ENCODE peak calls at places on chromosomes 5 and 9, in eight cellular contexts. E is cardiac muscle cell; G is naive thymus-derived CD4-positive, alpha-beta T cell; Z is GM23248; Y is neural progenitor cell; M is uterus; L is psoas muscle; K is Karpas-422. I is an unnamed sample.

GRCh38 chr5:119287547-119288073 is 68.2 kb upstream of the TNFAIP8 start:
- DNase-seq in E (no peak), G (no peak), Z (peak; percentile 27), Y (no peak), M (no peak), L (no peak), K (no peak), I (peak; percentile 70)

GRCh38 chr5:171710451-171711024 is 75.1 kb upstream of the SMIM23 start:
- DNase-seq in E (no peak), G (no peak), Z (peak; percentile 13), Y (no peak), M (no peak), L (no peak), K (no peak), I (no peak)

GRCh38 chr9:129750010-129750409 is 2.8 kb downstream of the PTGES start:
- DNase-seq in E (no peak), G (no peak), Z (peak; percentile 73), Y (no peak), M (no peak), L (no peak), K (no peak), I (no peak)

GRCh38 chr5:177447066-177447610 is 524 bp downstream of the PRR7 start:
- DNase-seq in E (peak; percentile 49), G (peak; percentile 69), Z (peak; percentile 76), Y (peak; percentile 94), M (no peak), L (no peak), K (peak; percentile 95), I (peak; percentile 72)

GRCh38 chr5:56211298-56211865 is 21.7 kb downstream of the ANKRD55 start:
- DNase-seq in E (peak; percentile 97), G (no peak), Z (peak; percentile 87), Y (peak; percentile 7), M (no peak), L (no peak), K (no peak), I (peak; percentile 8)

GRCh38 chr9:112856843-112857242 is 33.8 kb downstream of the SLC46A2 start:
- DNase-seq in E (no peak), G (no peak), Z (no peak), Y (no peak), M (no peak), L (no peak), K (no peak), I (peak; percentile 60)

GRCh38 chr9:133782157-133783130 is 44.3 kb upstream of the SARDH start:
- DNase-seq in E (peak; percentile 78), G (peak; percentile 62), Z (peak; percentile 80), Y (peak; percentile 89), M (peak; percentile 62), L (peak; percentile 58), K (peak; percentile 88), I (peak; percentile 76)

GRCh38 chr9:36793277-36793676 is 220.6 kb downstream of the MELK start:
- DNase-seq in E (no peak), G (no peak), Z (no peak), Y (no peak), M (no peak), L (no peak), K (peak; percentile 70), I (no peak)

GRCh38 chr9:126514037-126514821 is 99.5 kb upstream of the LMX1B start:
- DNase-seq in E (peak; percentile 46), G (peak; percentile 73), Z (peak; percentile 74), Y (peak; percentile 90), M (no peak), L (peak; percentile 71), K (peak; percentile 85), I (no peak)

GRCh38 chr9:16834817-16835216 is 35.7 kb downstream of the BNC2 start:
- DNase-seq in E (no peak), G (no peak), Z (no peak), Y (no peak), M (no peak), L (no peak), K (no peak), I (no peak)

GRCh38 chr9:7567687-7568086 is 231.9 kb downstream of the DMAC1 start:
- DNase-seq in E (no peak), G (no peak), Z (no peak), Y (no peak), M (no peak), L (no peak), K (no peak), I (no peak)

GRCh38 chr5:148909001-148909400 is 82.6 kb downstream of the ADRB2 start:
- DNase-seq in E (no peak), G (no peak), Z (no peak), Y (no peak), M (no peak), L (no peak), K (peak; percentile 68), I (no peak)

GRCh38 chr9:27303219-27303618 is 6.3 kb upstream of the EQTN start:
- DNase-seq in E (peak; percentile 7), G (no peak), Z (peak; percentile 27), Y (peak; percentile 9), M (no peak), L (peak; percentile 16), K (no peak), I (peak; percentile 3)

GRCh38 chr5:139068060-139068459 is 130.1 kb downstream of the SIL1 start:
- DNase-seq in E (no peak), G (no peak), Z (no peak), Y (no peak), M (no peak), L (no peak), K (no peak), I (no peak)

GRCh38 chr5:191036-191948 is at the start of gene LRRC14B:
- DNase-seq in E (no peak), G (no peak), Z (no peak), Y (no peak), M (no peak), L (peak; percentile 75), K (peak; percentile 50), I (peak; percentile 69)

GRCh38 chr9:33106827-33107621 is 30.6 kb upstream of the SMU1 start:
- DNase-seq in E (peak; percentile 95), G (no peak), Z (peak; percentile 86), Y (no peak), M (peak; percentile 45), L (peak; percentile 69), K (no peak), I (peak; percentile 83)

GRCh38 chr5:151683444-151683843 is 3.3 kb downstream of the SPARC start:
- DNase-seq in E (no peak), G (no peak), Z (peak; percentile 27), Y (no peak), M (no peak), L (no peak), K (no peak), I (no peak)

GRCh38 chr5:169695919-169696490 is 58.9 kb downstream of the DOCK2 start:
- DNase-seq in E (peak; percentile 94), G (no peak), Z (peak; percentile 99), Y (no peak), M (no peak), L (no peak), K (no peak), I (peak; percentile 79)

GRCh38 chr9:72292184-72292787 is 72.7 kb downstream of the ZFAND5 start:
- DNase-seq in E (peak; percentile 77), G (no peak), Z (peak; percentile 69), Y (peak; percentile 39), M (no peak), L (no peak), K (peak; percentile 70), I (no peak)

GRCh38 chr5:84433461-84433860 is 48.8 kb upstream of the EDIL3 start:
- DNase-seq in E (peak; percentile 81), G (no peak), Z (peak; percentile 28), Y (no peak), M (no peak), L (no peak), K (no peak), I (no peak)

GRCh38 chr5:132941331-132941730 is 22.1 kb downstream of the AFF4 start:
- DNase-seq in E (no peak), G (no peak), Z (no peak), Y (no peak), M (no peak), L (no peak), K (no peak), I (no peak)

GRCh38 chr9:132026932-132027585 is 52.6 kb downstream of the MED27 start:
- DNase-seq in E (peak; percentile 33), G (no peak), Z (peak; percentile 82), Y (no peak), M (no peak), L (no peak), K (no peak), I (peak; percentile 39)

GRCh38 chr9:95188459-95188858 is 129.1 kb downstream of the FANCC start:
- DNase-seq in E (peak; percentile 69), G (no peak), Z (no peak), Y (no peak), M (no peak), L (no peak), K (no peak), I (no peak)

GRCh38 chr9:78032599-78033457 is 1.2 kb upstream of the GNAQ start:
- DNase-seq in E (no peak), G (no peak), Z (no peak), Y (no peak), M (peak; percentile 47), L (no peak), K (no peak), I (no peak)
- H3K4me3 ChIP-seq in E (peak overlapping the region; percentile 83), G (peak overlapping the region; percentile 68), Z (peak overlapping the region; percentile 90), Y (peak overlapping the region; percentile 92), M (peak overlapping the region; percentile 88), L (peak overlapping the region; percentile 79), K (no peak overlapping the region), I (peak overlapping the region; percentile 88)

GRCh38 chr5:127012933-127013332 is 17.4 kb downstream of the MARCHF3 start:
- DNase-seq in E (peak; percentile 71), G (no peak), Z (peak; percentile 81), Y (no peak), M (no peak), L (no peak), K (no peak), I (no peak)
- H3K4me1 ChIP-seq in E (peaks cover 6% of the 10 kb centered on the region), G (no peaks in the 10 kb centered on the region), Z (peaks cover 37% of the 10 kb centered on the region), Y (no peaks in the 10 kb centered on the region), M (no peaks in the 10 kb centered on the region), L (peaks cover 35% of the 10 kb centered on the region), K (no peaks in the 10 kb centered on the region), I (peaks cover 12% of the 10 kb centered on the region)

DNA sequence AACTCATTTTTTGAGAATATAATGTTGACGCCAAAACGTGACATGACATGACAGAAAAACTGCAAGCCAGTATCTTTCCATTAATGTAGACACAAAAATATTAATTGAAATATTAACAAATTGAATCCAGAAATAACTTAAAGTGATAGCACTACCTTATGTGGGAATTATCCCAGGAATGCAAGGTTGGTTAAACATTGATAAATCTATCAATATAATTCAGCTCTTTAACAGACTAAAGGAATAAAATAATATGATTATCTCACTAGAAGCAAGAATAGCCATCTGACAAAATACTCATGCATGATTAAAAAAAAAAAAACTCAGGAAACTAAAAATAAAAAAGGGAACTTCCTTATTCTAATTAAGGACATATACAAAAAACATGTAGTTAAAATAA is 6.8 kb downstream of the ZNF510 start:
- DNase-seq in E (no peak), G (no peak), Z (no peak), Y (no peak), M (no peak), L (no peak), K (peak; percentile 45), I (no peak)
- H3K27me3 ChIP-seq in E (no peaks in the 10 kb centered on the region), G (no peaks in the 10 kb centered on the region), Z (no peaks in the 10 kb centered on the region), Y (no peaks in the 10 kb centered on the region), M (no peaks in the 10 kb centered on the region), L (no peaks in the 10 kb centered on the region), K (no peaks in the 10 kb centered on the region), I (no peaks in the 10 kb centered on the region)

DNA sequence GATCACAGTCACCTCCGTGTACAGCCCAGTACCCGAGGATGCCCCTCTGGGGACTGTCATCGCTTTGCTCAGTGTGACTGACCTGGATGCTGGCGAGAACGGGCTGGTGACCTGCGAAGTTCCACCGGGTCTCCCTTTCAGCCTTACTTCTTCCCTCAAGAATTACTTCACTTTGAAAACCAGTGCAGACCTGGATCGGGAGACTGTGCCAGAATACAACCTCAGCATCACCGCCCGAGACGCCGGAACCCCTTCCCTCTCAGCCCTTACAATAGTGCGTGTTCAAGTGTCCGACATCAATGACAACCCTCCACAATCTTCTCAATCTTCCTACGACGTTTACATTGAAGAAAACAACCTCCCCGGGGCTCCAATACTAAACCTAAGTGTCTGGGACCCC is 1.4 kb downstream of the PCDHGC3 start:
- DNase-seq in E (no peak), G (no peak), Z (peak; percentile 33), Y (no peak), M (no peak), L (no peak), K (no peak), I (no peak)
- H3K4me3 ChIP-seq in E (no peak overlapping the region), G (peak overlapping the region; percentile 67), Z (peak overlapping the region; percentile 88), Y (peak overlapping the region; percentile 64), M (peak overlapping the region; percentile 55), L (peak overlapping the region; percentile 77), K (peak overlapping the region; percentile 87), I (peak overlapping the region; percentile 70)

I was measured in SJCRH30.